ENCODE peak calls at places on chromosomes 12 and 14, in ten cellular contexts. K is T-helper 9 cell; N is left cardiac atrium; L is GM12891; A is nephron progenitor cell; B is right atrium auricular region; D is stimulated activated CD8-positive, alpha-beta memory T cell treated with anti-CD3 and anti-CD28 coated beads, Interleukin-4, amount 100 ng/mL, for 24 hours; Q is mucosa of descending colon; G is heart left ventricle; J is naive thymus-derived CD8-positive, alpha-beta T cell. X is an unnamed sample.

GRCh38 chr12:111310076-111310870 is 58.6 kb downstream of the PHETA1 start:
- DNase-seq in G (no peak), N (no peak), B (no peak), Q (no peak), A (no peak), L (no peak), D (no peak), J (no peak), K (no peak), X (no peak)

GRCh38 chr12:92439397-92439779 is 263.4 kb upstream of the PLEKHG7 start:
- DNase-seq in Q (no peak), N (peak), G (no peak), B (peak), A (no peak), K (no peak), L (no peak), D (no peak), J (no peak), X (no peak)

GRCh38 chr14:63164108-63164683 is 40.0 kb upstream of the RHOJ start:
- DNase-seq in K (no peak), D (no peak), B (no peak), L (no peak), A (no peak), G (no peak), J (no peak), Q (no peak), N (no peak), X (no peak)

GRCh38 chr12:84172823-84173424 is 739.7 kb downstream of the SLC6A15 start:
- DNase-seq in J (no peak), N (no peak), B (no peak), L (no peak), D (no peak), Q (no peak), K (no peak), A (no peak), G (no peak), X (no peak)

GRCh38 chr12:121060149-121061001 is 21.3 kb upstream of the OASL start:
- DNase-seq in L (peak), J (peak), A (no peak), B (peak), D (no peak), G (peak), K (peak), Q (peak), N (peak), X (no peak)

GRCh38 chr12:48601013-48601756 is 31.3 kb upstream of the LALBA start:
- DNase-seq in B (no peak), L (no peak), N (no peak), A (no peak), G (no peak), J (no peak), Q (no peak), D (no peak), K (no peak), X (peak)

GRCh38 chr12:79776111-79776510 is 85.3 kb upstream of the PAWR start:
- DNase-seq in B (no peak), Q (no peak), A (no peak), N (no peak), J (no peak), D (no peak), L (no peak), K (no peak), G (no peak), X (no peak)

GRCh38 chr14:95906591-95906990 is 30.0 kb downstream of the TUNAR start:
- DNase-seq in K (no peak), A (no peak), D (no peak), B (no peak), G (no peak), L (no peak), N (no peak), Q (no peak), J (no peak), X (no peak)

GRCh38 chr14:45970589-45970988 is 681.0 kb downstream of the RPL10L start:
- DNase-seq in N (no peak), A (no peak), L (no peak), G (no peak), B (no peak), D (no peak), K (no peak), Q (no peak), J (no peak), X (no peak)

GRCh38 chr14:22939684-22940083 is 10.5 kb upstream of the PRMT5 start:
- DNase-seq in L (no peak), J (no peak), K (no peak), A (no peak), B (no peak), G (no peak), N (no peak), Q (no peak), D (no peak), X (no peak)

GRCh38 chr12:67747869-67748760 is 99.6 kb downstream of the DYRK2 start:
- DNase-seq in B (no peak), K (no peak), A (no peak), D (no peak), Q (peak), G (peak), L (no peak), N (peak), J (no peak), X (no peak)

GRCh38 chr14:58598028-58598850 is 39.5 kb upstream of the DACT1 start:
- DNase-seq in D (no peak), B (no peak), A (no peak), G (no peak), K (no peak), J (peak), L (no peak), N (no peak), Q (no peak), X (no peak)

GRCh38 chr12:12007001-12007712 is 63.6 kb upstream of the BCL2L14 start:
- DNase-seq in L (peak), A (no peak), G (no peak), J (no peak), B (no peak), N (no peak), Q (no peak), D (peak), K (peak), X (no peak)

GRCh38 chr12:112148031-112148513 is 22.7 kb downstream of the TRAFD1 start:
- DNase-seq in B (no peak), D (no peak), G (no peak), L (no peak), J (no peak), A (no peak), Q (no peak), N (no peak), K (no peak), X (peak)

GRCh38 chr14:92412912-92413311 is 89.9 kb downstream of the SLC24A4 start:
- DNase-seq in G (no peak), A (no peak), J (no peak), Q (no peak), L (no peak), D (no peak), K (no peak), B (no peak), N (no peak), X (no peak)